ENCODE peak calls at places on chromosome 4, in seven cellular contexts. C, G, I, L, S, T and Y are unnamed samples.

GRCh38 chr4:22485751-22486150 is 30.1 kb downstream of the ADGRA3 start:
- DNase-seq in C (peak; percentile 53), G (no peak), I (peak; percentile 88), L (no peak), S (no peak), T (no peak), Y (peak; percentile 46)

GRCh38 chr4:174352405-174352804 is 68.7 kb downstream of the CEP44 start:
- DNase-seq in C (no peak), G (no peak), I (no peak), L (no peak), S (no peak), T (no peak), Y (no peak)

GRCh38 chr4:142959156-142959555 is 113.1 kb upstream of the INPP4B start:
- DNase-seq in C (no peak), G (peak; percentile 34), I (peak; percentile 17), L (no peak), S (no peak), T (no peak), Y (peak; percentile 13)

GRCh38 chr4:53802500-53802899 is 211.2 kb upstream of the LNX1 start:
- DNase-seq in C (no peak), G (no peak), I (no peak), L (no peak), S (no peak), T (no peak), Y (no peak)

GRCh38 chr4:105414316-105414715 is 59.5 kb downstream of the PPA2 start:
- DNase-seq in C (no peak), G (no peak), I (no peak), L (no peak), S (no peak), T (no peak), Y (no peak)

GRCh38 chr4:1978741-1979476 is 29.9 kb downstream of the NELFA start:
- DNase-seq in C (no peak), G (no peak), I (no peak), L (no peak), S (no peak), T (no peak), Y (no peak)

GRCh38 chr4:158002203-158002602 is 170.6 kb downstream of the GASK1B start:
- DNase-seq in C (no peak), G (no peak), I (no peak), L (no peak), S (no peak), T (no peak), Y (no peak)

GRCh38 chr4:157057187-157057586 is 18.8 kb upstream of the GLRB start:
- DNase-seq in C (no peak), G (no peak), I (no peak), L (no peak), S (no peak), T (no peak), Y (no peak)

GRCh38 chr4:73856518-73856917 is 3.4 kb downstream of the PF4V1 start:
- DNase-seq in C (peak; percentile 55), G (no peak), I (peak; percentile 70), L (no peak), S (no peak), T (no peak), Y (no peak)

GRCh38 chr4:140049924-140050681 is 103.9 kb downstream of the MAML3 start:
- DNase-seq in C (peak; percentile 49), G (peak; percentile 55), I (peak; percentile 43), L (peak; percentile 35), S (no peak), T (no peak), Y (no peak)

GRCh38 chr4:148415500-148415899 is 26.7 kb downstream of the NR3C2 start:
- DNase-seq in C (peak; percentile 12), G (no peak), I (no peak), L (no peak), S (no peak), T (no peak), Y (no peak)

GRCh38 chr4:137609693-137610450 is 77.6 kb upstream of the PCDH18 start:
- DNase-seq in C (no peak), G (peak; percentile 14), I (peak; percentile 29), L (no peak), S (no peak), T (no peak), Y (no peak)

GRCh38 chr4:139453041-139453370 is 915 bp upstream of the RAB33B start:
- DNase-seq in C (no peak), G (peak; percentile 62), I (peak; percentile 65), L (no peak), S (peak; percentile 68), T (no peak), Y (peak; percentile 79)

GRCh38 chr4:173752610-173753009 is 222.6 kb upstream of the HAND2 start:
- DNase-seq in C (peak; percentile 2), G (peak; percentile 67), I (no peak), L (peak; percentile 61), S (no peak), T (no peak), Y (peak; percentile 3)

GRCh38 chr4:78949735-78950134 is 10.5 kb upstream of the PAQR3 start:
- DNase-seq in C (no peak), G (no peak), I (no peak), L (no peak), S (no peak), T (no peak), Y (no peak)

GRCh38 chr4:37604464-37604863 is 81.7 kb downstream of the RELL1 start:
- DNase-seq in C (peak; percentile 33), G (no peak), I (peak; percentile 50), L (no peak), S (no peak), T (no peak), Y (peak; percentile 30)

GRCh38 chr4:154189346-154189745 is 302.3 kb downstream of the DCHS2 start:
- DNase-seq in C (peak; percentile 25), G (no peak), I (no peak), L (no peak), S (no peak), T (no peak), Y (peak; percentile 14)